ENCODE peak calls at places on chromosomes 1 and 21, in six cellular contexts. Q is GM20000; P is AG09319; S is colonic mucosa; G is CD8-positive, alpha-beta T cell; I is NB4. N is an unnamed sample.

GRCh38 chr1:63124666-63125191 is 197.6 kb upstream of the FOXD3 start:
- DNase-seq in Q (peak; percentile 42), P (peak; percentile 38), S (no peak), G (no peak), I (peak; percentile 13), N (no peak)

GRCh38 chr1:23591460-23592208 is 32.3 kb upstream of the ID3 start:
- DNase-seq in Q (peak; percentile 70), P (no peak), S (no peak), G (no peak), I (no peak), N (no peak)

GRCh38 chr1:211959221-211959620 is 76.1 kb downstream of the INTS7 start:
- DNase-seq in Q (no peak), P (no peak), S (no peak), G (no peak), I (no peak), N (no peak)

GRCh38 chr21:41741253-41742072 is 25.4 kb downstream of the RIPK4 start:
- DNase-seq in Q (no peak), P (no peak), S (no peak), G (no peak), I (no peak), N (no peak)

GRCh38 chr1:162206749-162207635 is 137.5 kb downstream of the NOS1AP start:
- DNase-seq in Q (no peak), P (no peak), S (peak; percentile 82), G (no peak), I (no peak), N (no peak)

GRCh38 chr1:81703352-81703735 is 97.4 kb upstream of the ADGRL2 start:
- DNase-seq in Q (no peak), P (no peak), S (no peak), G (no peak), I (no peak), N (no peak)

GRCh38 chr1:101235241-101235695 is 1.6 kb upstream of the S1PR1 start:
- DNase-seq in Q (no peak), P (no peak), S (no peak), G (no peak), I (no peak), N (no peak)

GRCh38 chr1:201551877-201552731 is 13.2 kb downstream of the NAV1 start:
- DNase-seq in Q (no peak), P (no peak), S (no peak), G (no peak), I (peak; percentile 74), N (no peak)

GRCh38 chr1:247293047-247293446 is 37.2 kb downstream of the VN1R5 start:
- DNase-seq in Q (no peak), P (no peak), S (no peak), G (no peak), I (no peak), N (no peak)

GRCh38 chr21:39156024-39156423 is 27.2 kb downstream of the PSMG1 start:
- DNase-seq in Q (no peak), P (no peak), S (no peak), G (no peak), I (no peak), N (no peak)

GRCh38 chr1:154483941-154484803 is 17.8 kb upstream of the TDRD10 start:
- DNase-seq in Q (no peak), P (no peak), S (no peak), G (no peak), I (peak; percentile 46), N (no peak)

GRCh38 chr1:232110281-232111090 is 483.9 kb downstream of the DISC1 start:
- DNase-seq in Q (no peak), P (peak; percentile 27), S (no peak), G (no peak), I (no peak), N (no peak)

GRCh38 chr21:34639882-34640788 is 25.2 kb upstream of the RCAN1 start:
- DNase-seq in Q (peak; percentile 49), P (no peak), S (no peak), G (no peak), I (no peak), N (no peak)

GRCh38 chr21:16587141-16587570 is 857.4 kb downstream of the USP25 start:
- DNase-seq in Q (no peak), P (no peak), S (peak; percentile 59), G (no peak), I (peak; percentile 9), N (no peak)

GRCh38 chr1:36204347-36204909 is 19.8 kb upstream of the THRAP3 start:
- DNase-seq in Q (peak; percentile 1), P (no peak), S (no peak), G (no peak), I (no peak), N (no peak)

GRCh38 chr1:48744032-48744431 is 32.7 kb downstream of the BEND5 start:
- DNase-seq in Q (no peak), P (no peak), S (no peak), G (no peak), I (no peak), N (no peak)

GRCh38 chr1:58657082-58657481 is 42.8 kb downstream of the MYSM1 start:
- DNase-seq in Q (no peak), P (no peak), S (no peak), G (no peak), I (no peak), N (no peak)

GRCh38 chr1:91779603-91780021 is 106.3 kb downstream of the TGFBR3 start:
- DNase-seq in Q (no peak), P (no peak), S (no peak), G (no peak), I (no peak), N (no peak)

GRCh38 chr21:39300587-39300986 is 12.8 kb downstream of the BRWD1 start:
- DNase-seq in Q (no peak), P (no peak), S (no peak), G (no peak), I (no peak), N (no peak)

GRCh38 chr1:156852414-156852874 is 6.5 kb downstream of the INSRR start:
- DNase-seq in Q (no peak), P (no peak), S (peak; percentile 37), G (no peak), I (no peak), N (no peak)
- TF ChIP-seq CTCF in Q (no peak), P (no peak), S (no peak), G (no peak), I (no peak), N (no peak)

GRCh38 chr1:192758492-192758891 is 50.3 kb upstream of the RGS2 start:
- DNase-seq in Q (no peak), P (no peak), S (no peak), G (no peak), I (no peak), N (no peak)

GRCh38 chr1:192756314-192756713 is 52.5 kb upstream of the RGS2 start:
- DNase-seq in Q (no peak), P (no peak), S (no peak), G (no peak), I (peak; percentile 14), N (no peak)

GRCh38 chr1:192759104-192759503 is 49.7 kb upstream of the RGS2 start:
- DNase-seq in Q (no peak), P (no peak), S (no peak), G (no peak), I (no peak), N (no peak)

GRCh38 chr1:192762265-192762664 is 46.6 kb upstream of the RGS2 start:
- DNase-seq in Q (no peak), P (no peak), S (no peak), G (no peak), I (no peak), N (no peak)

DNA sequence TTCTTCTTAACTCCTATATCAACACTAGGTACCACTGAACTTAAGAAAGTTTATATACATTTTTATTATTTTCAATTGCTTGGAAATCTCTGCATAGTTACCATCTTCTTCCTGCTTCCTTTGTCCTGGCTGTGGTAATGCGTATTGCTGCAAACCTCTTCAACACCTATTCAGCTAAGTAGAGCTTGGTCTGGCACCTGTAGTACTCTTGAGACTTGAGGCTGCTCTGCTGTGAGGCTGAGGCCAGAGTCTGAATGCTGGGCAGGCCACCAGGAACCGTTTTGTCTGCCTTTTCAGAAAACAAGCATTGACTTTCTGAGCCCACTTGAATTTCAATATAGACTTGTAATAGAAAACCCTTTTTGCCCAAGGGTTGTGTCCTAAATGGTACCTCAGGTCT is 52.0 kb upstream of the RGS2 start:
- DNase-seq in Q (no peak), P (no peak), S (no peak), G (no peak), I (no peak), N (no peak)
- TF ChIP-seq CTCF in Q (no peak), P (no peak), S (no peak), G (no peak), I (no peak), N (no peak)

GRCh38 chr1:198771562-198772153 is 132.8 kb downstream of the PTPRC start:
- DNase-seq in Q (peak; percentile 19), P (no peak), S (no peak), G (no peak), I (peak; percentile 83), N (no peak)
- TF ChIP-seq CTCF in Q (peak; percentile 22), P (peak; percentile 47), S (peak; percentile 13), G (peak; percentile 65), I (peak; percentile 45), N (peak; percentile 70)

GRCh38 chr1:226062558-226063361 is at the start of gene H3-3A:
- DNase-seq in Q (peak; percentile 98), P (peak; percentile 86), S (peak; percentile 100), G (peak; percentile 99), I (peak; percentile 95), N (peak; percentile 97)
- TF ChIP-seq CTCF in Q (no peak), P (no peak), S (no peak), G (no peak), I (no peak), N (peak; percentile 9)

GRCh38 chr1:16151200-16151708 is 4.6 kb downstream of the EPHA2 start:
- DNase-seq in Q (no peak), P (no peak), S (no peak), G (no peak), I (peak; percentile 66), N (no peak)
- TF ChIP-seq CTCF in Q (no peak), P (no peak), S (no peak), G (no peak), I (no peak), N (no peak)

GRCh38 chr1:216310776-216311175 is 112.5 kb downstream of the USH2A start:
- DNase-seq in Q (peak; percentile 3), P (peak; percentile 25), S (peak; percentile 20), G (no peak), I (peak; percentile 49), N (no peak)
- TF ChIP-seq CTCF in Q (peak; percentile 39), P (peak; percentile 51), S (peak; percentile 12), G (no peak), I (peak; percentile 46), N (peak; percentile 60)

GRCh38 chr1:220881918-220882891 is 3.0 kb downstream of the HLX start:
- DNase-seq in Q (peak; percentile 24), P (no peak), S (no peak), G (no peak), I (peak; percentile 89), N (no peak)
- TF ChIP-seq CTCF in Q (no peak), P (no peak), S (no peak), G (no peak), I (peak; percentile 53), N (peak; percentile 59)

N was measured in progenitor cell of endocrine pancreas.